ENCODE peak calls at places on chromosomes 12 and 14, in seven cellular contexts. T is Peyer's patch, Z is mesothelial cell of epicardium, R is type B pancreatic cell, Y is left ventricle myocardium inferior, H is cardiac fibroblast, X is fibroblast of the aortic adventitia. B is an unnamed sample.

GRCh38 chr12:70427611-70428010 is 61.5 kb downstream of the KCNMB4 start:
- DNase-seq in R (no peak), H (peak; percentile 40), T (no peak), Z (no peak), Y (no peak), X (peak; percentile 8), B (no peak)

GRCh38 chr12:70994217-70994788 is 73.8 kb upstream of the PTPRR start:
- DNase-seq in X (peak; percentile 98), T (no peak), H (peak; percentile 92), Z (no peak), Y (no peak), R (no peak), B (no peak)

GRCh38 chr14:32375663-32376062 is 46.6 kb downstream of the AKAP6 start:
- DNase-seq in X (no peak), Z (no peak), Y (no peak), H (no peak), T (no peak), R (no peak), B (no peak)

GRCh38 chr12:54555670-54556257 is 6.4 kb downstream of the PDE1B start:
- DNase-seq in R (no peak), H (no peak), X (no peak), T (no peak), Y (no peak), Z (no peak), B (no peak)

GRCh38 chr12:128521981-128522380 is 255.0 kb downstream of the TMEM132C start:
- DNase-seq in R (no peak), Z (no peak), T (no peak), X (no peak), H (no peak), Y (no peak), B (no peak)

GRCh38 chr12:82415402-82415801 is 57.1 kb downstream of the METTL25 start:
- DNase-seq in R (no peak), H (no peak), Z (no peak), X (peak; percentile 4), T (no peak), Y (no peak), B (no peak)

GRCh38 chr12:88242161-88242925 is 100.2 kb downstream of the TMTC3 start:
- DNase-seq in X (peak; percentile 98), R (no peak), Z (no peak), H (peak; percentile 91), Y (no peak), T (no peak), B (no peak)

GRCh38 chr12:18849761-18850160 is 111.8 kb downstream of the CAPZA3 start:
- DNase-seq in Z (no peak), X (peak; percentile 58), Y (no peak), T (no peak), R (no peak), H (peak; percentile 22), B (no peak)

DNA sequence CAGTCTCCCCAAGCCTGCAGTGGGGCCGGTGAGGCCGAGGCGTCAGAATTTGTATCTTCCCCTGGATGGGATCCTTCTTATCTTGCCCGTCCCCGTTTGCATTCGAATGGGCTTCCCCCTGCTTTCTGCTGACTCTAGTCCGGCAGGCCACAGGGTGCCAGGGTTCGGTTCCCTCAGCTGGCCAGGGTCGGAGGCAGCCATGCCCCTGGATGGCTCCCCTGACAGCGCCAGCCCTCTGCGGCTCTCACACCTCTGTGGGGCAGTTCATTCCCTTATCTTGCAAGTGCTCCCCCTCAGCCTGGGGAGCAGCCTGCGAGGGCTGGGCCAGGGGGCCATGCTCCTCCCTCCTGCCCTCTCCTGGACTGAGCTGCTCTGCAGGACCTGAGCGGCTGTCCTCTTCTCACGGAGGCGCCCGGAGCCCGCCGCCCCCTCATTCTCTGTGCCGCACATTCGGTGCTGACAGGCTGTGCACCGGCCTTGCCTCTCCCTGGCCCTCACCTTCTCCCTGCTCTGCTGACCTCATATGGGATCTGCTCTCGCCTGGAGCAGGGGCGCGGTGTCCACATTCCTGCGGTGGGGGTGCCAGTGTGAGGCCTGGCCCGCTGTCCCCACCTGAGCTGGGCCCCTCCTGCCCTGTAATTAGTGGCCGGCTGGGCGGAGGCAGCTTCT is 32.8 kb downstream of the KIF26A start:
- DNase-seq in X (no peak), T (no peak), R (no peak), Y (no peak), H (no peak), Z (peak; percentile 61), B (no peak)
- TF ChIP-seq CTCF in X (no peak), T (no peak), R (no peak), Y (no peak), H (no peak), Z (no peak), B (no peak)

GRCh38 chr12:104742551-104742961 is 215.5 kb downstream of the SLC41A2 start:
- DNase-seq in Y (no peak), H (no peak), R (no peak), X (no peak), T (no peak), Z (no peak), B (no peak)
- TF ChIP-seq CTCF in Y (no peak), H (no peak), R (no peak), X (no peak), T (no peak), Z (no peak), B (no peak)

GRCh38 chr12:80622271-80622670 is 85.2 kb upstream of the MYF6 start:
- DNase-seq in T (no peak), H (no peak), Y (no peak), R (no peak), X (peak; percentile 8), Z (no peak), B (no peak)
- TF ChIP-seq CTCF in T (no peak), H (peak; percentile 32), Y (no peak), R (peak; percentile 17), X (peak; percentile 33), Z (no peak), B (peak; percentile 33)

GRCh38 chr14:106556665-106557289 is 1030.4 kb downstream of the TMEM121 start:
- DNase-seq in R (no peak), Y (no peak), T (peak; percentile 88), Z (no peak), H (no peak), X (no peak), B (no peak)
- TF ChIP-seq CTCF in R (peak; percentile 42), Y (peak; percentile 50), T (no peak), Z (no peak), H (peak; percentile 35), X (peak; percentile 26), B (peak; percentile 41)

GRCh38 chr12:109722022-109722752 is 8.6 kb downstream of the FAM222A start:
- DNase-seq in Z (no peak), H (no peak), R (no peak), T (peak; percentile 59), X (no peak), Y (no peak), B (no peak)
- TF ChIP-seq CTCF in Z (no peak), H (no peak), R (no peak), T (no peak), X (no peak), Y (no peak), B (no peak)

GRCh38 chr14:102126807-102127455 is 12.8 kb upstream of the WDR20 start:
- DNase-seq in X (no peak), R (no peak), H (no peak), Y (no peak), Z (no peak), T (no peak), B (no peak)

GRCh38 chr14:102121567-102121966 is 18.1 kb upstream of the WDR20 start:
- DNase-seq in Z (no peak), X (no peak), H (no peak), Y (no peak), T (no peak), R (no peak), B (no peak)

GRCh38 chr14:102120888-102121287 is 18.8 kb upstream of the WDR20 start:
- DNase-seq in Y (no peak), R (no peak), Z (no peak), T (no peak), H (no peak), X (no peak), B (no peak)

GRCh38 chr14:102125546-102125945 is 14.2 kb upstream of the WDR20 start:
- DNase-seq in H (no peak), X (no peak), T (no peak), Z (no peak), Y (no peak), R (no peak), B (no peak)

GRCh38 chr14:102124419-102124818 is 15.3 kb upstream of the WDR20 start:
- DNase-seq in X (no peak), R (no peak), H (no peak), T (no peak), Z (no peak), Y (no peak), B (no peak)
- TF ChIP-seq CTCF in X (no peak), R (no peak), H (no peak), T (no peak), Z (no peak), Y (no peak), B (no peak)

DNA sequence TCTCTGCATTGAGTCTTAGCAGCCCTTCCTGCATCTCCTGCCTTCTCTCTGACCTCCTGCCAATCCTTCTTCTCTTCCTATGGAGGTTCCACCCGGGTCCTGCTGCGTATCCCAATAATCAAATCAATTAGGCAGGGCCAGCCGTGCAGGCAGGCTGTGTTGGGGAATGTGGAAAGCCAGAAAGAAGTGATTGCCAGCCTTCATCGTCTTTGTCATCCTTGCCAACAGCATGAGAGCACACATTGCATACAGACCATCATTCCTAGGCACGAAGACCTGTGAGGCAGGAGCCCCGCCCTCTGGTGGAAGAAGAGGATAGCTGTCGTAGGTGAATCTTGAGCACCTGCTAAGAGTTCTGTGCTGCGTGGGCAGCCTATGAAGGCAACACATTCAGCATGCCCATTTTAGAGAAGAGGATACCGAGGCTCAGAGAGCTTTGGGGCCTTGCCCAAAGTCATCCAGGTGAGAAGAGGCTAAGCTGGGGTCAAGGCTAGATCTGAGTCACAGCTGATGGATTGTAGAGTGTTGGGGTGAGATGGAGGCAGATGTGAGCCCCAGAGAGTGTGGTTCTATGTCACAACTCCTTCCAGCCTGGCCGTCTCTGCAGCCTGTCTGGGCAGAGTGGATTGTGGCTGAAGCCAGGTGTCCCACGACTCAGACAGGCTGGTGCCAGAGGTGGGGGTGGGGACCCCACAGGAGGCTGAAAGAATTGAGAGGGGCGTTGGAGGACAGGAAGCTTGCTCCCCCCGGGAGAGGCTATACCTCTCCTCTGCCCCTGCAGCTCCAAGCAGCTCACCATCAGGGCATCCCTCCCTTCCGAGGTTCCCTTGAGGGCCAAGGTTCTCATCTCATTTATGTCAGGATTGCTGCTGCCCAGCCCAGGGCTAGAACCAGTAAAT is 12.7 kb downstream of the C14orf132 start:
- DNase-seq in Z (peak; percentile 25), R (no peak), H (no peak), Y (no peak), X (no peak), T (no peak), B (no peak)
- TF ChIP-seq CTCF in Z (no peak), R (peak; percentile 29), H (no peak), Y (no peak), X (no peak), T (no peak), B (peak; percentile 26)

DNA sequence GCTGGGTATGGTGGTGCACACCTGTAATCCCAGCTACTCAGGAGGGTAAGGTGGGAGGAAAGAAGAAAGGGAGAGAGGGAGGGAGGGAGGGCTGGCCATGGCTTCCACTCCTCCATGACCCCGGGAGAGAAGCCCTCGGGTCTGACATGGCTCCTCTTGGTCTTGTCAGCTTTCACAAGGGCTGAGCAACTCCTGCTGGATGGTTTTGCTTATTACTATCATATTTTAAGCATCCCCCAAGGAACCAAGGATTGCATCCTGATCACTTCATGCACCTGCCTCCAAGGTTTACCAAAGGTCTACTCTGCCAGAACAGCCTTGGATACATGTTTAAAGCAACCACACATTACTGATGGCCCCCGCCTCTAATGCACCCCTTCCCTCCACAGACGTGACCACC is 28.0 kb upstream of the NCOR2 start:
- DNase-seq in R (no peak), Y (no peak), T (no peak), X (no peak), Z (no peak), H (no peak), B (no peak)
- TF ChIP-seq CTCF in R (no peak), Y (no peak), T (no peak), X (no peak), Z (no peak), H (no peak), B (no peak)

GRCh38 chr14:105376521-105377440 is 21.6 kb upstream of the TEX22 start:
- DNase-seq in H (no peak), Y (no peak), Z (no peak), T (no peak), R (no peak), X (no peak), B (no peak)
- TF ChIP-seq CTCF in H (no peak), Y (no peak), Z (no peak), T (no peak), R (no peak), X (no peak), B (peak; percentile 22)